ENCODE peak calls at places on chromosome X, in ten cellular contexts. Q, W, X, U, N, V, F, P, B and R are unnamed samples.

GRCh38 chrX:47877327-47877726 is 40.6 kb downstream of the ZNF81 start:
- DNase-seq in Q (no peak), W (no peak), X (no peak), U (no peak), N (no peak), V (no peak), F (no peak), P (no peak), B (no peak), R (no peak)

GRCh38 chrX:131812847-131813825 is 210.0 kb upstream of the STK26 start:
- DNase-seq in Q (peak), W (peak), X (no peak), U (peak), N (peak), V (peak), F (no peak), P (no peak), B (no peak), R (no peak)

GRCh38 chrX:7709845-7710244 is 133.1 kb upstream of the VCX start:
- DNase-seq in Q (peak), W (peak), X (no peak), U (no peak), N (no peak), V (no peak), F (no peak), P (no peak), B (no peak), R (no peak)

GRCh38 chrX:49002091-49002935 is at the start of gene GRIPAP1:
- DNase-seq in Q (peak), W (peak), X (peak), U (peak), N (peak), V (peak), F (peak), P (peak), B (peak), R (peak)

GRCh38 chrX:123854329-123854728 is 5.5 kb upstream of the XIAP start:
- DNase-seq in Q (no peak), W (no peak), X (no peak), U (peak), N (no peak), V (peak), F (no peak), P (no peak), B (no peak), R (no peak)

GRCh38 chrX:111181883-111182400 is 86.0 kb downstream of the PAK3 start:
- DNase-seq in Q (no peak), W (no peak), X (no peak), U (no peak), N (no peak), V (no peak), F (peak), P (no peak), B (no peak), R (no peak)

GRCh38 chrX:155334486-155335316 is at the start of gene CLIC2:
- DNase-seq in Q (peak), W (peak), X (no peak), U (peak), N (peak), V (peak), F (no peak), P (no peak), B (no peak), R (no peak)

GRCh38 chrX:154526901-154527675 is 11.1 kb upstream of the FAM3A start:
- DNase-seq in Q (peak), W (peak), X (peak), U (peak), N (peak), V (peak), F (peak), P (no peak), B (peak), R (peak)

GRCh38 chrX:11371106-11371505 is 77.9 kb downstream of the AMELX start:
- DNase-seq in Q (no peak), W (no peak), X (no peak), U (no peak), N (no peak), V (no peak), F (no peak), P (no peak), B (no peak), R (no peak)

GRCh38 chrX:24494544-24495113 is 29.5 kb downstream of the PDK3 start:
- DNase-seq in Q (no peak), W (peak), X (peak), U (peak), N (peak), V (peak), F (peak), P (no peak), B (no peak), R (peak)

GRCh38 chrX:52852110-52852872 is 15.6 kb downstream of the XAGE3 start:
- DNase-seq in Q (no peak), W (no peak), X (no peak), U (peak), N (no peak), V (peak), F (no peak), P (no peak), B (no peak), R (no peak)

GRCh38 chrX:67546496-67547423 is 2.9 kb downstream of the AR start:
- DNase-seq in Q (no peak), W (no peak), X (no peak), U (no peak), N (no peak), V (no peak), F (peak), P (no peak), B (no peak), R (no peak)

GRCh38 chrX:106692425-106693075 is 34.0 kb upstream of the RNF128 start:
- DNase-seq in Q (no peak), W (no peak), X (no peak), U (no peak), N (peak), V (no peak), F (no peak), P (no peak), B (no peak), R (no peak)

GRCh38 chrX:110987292-110987691 is 108.7 kb upstream of the PAK3 start:
- DNase-seq in Q (no peak), W (no peak), X (no peak), U (no peak), N (no peak), V (no peak), F (no peak), P (no peak), B (no peak), R (no peak)

GRCh38 chrX:54999717-55000598 is at the start of gene APEX2:
- DNase-seq in Q (peak), W (peak), X (peak), U (peak), N (peak), V (peak), F (peak), P (peak), B (peak), R (peak)

GRCh38 chrX:96770315-96770714 is 85.7 kb downstream of the DIAPH2 start:
- DNase-seq in Q (no peak), W (no peak), X (no peak), U (peak), N (no peak), V (no peak), F (peak), P (no peak), B (no peak), R (no peak)

GRCh38 chrX:38754102-38754790 is 47.0 kb upstream of the MID1IP1 start:
- DNase-seq in Q (no peak), W (peak), X (peak), U (peak), N (peak), V (peak), F (peak), P (peak), B (peak), R (no peak)
- TF ChIP-seq CTCF in Q (peak), W (peak), X (no peak), U (peak), N (peak), V (peak), F (peak), P (peak), B (peak), R (peak)

GRCh38 chrX:57651169-57651919 is 28.7 kb downstream of the NLRP2B start:
- DNase-seq in Q (no peak), W (no peak), X (no peak), U (no peak), N (no peak), V (no peak), F (peak), P (no peak), B (no peak), R (no peak)

GRCh38 chrX:57641338-57641737 is 38.7 kb downstream of the NLRP2B start:
- DNase-seq in Q (no peak), W (no peak), X (no peak), U (no peak), N (no peak), V (no peak), F (no peak), P (no peak), B (no peak), R (no peak)

GRCh38 chrX:57643698-57644097 is 36.4 kb downstream of the NLRP2B start:
- DNase-seq in Q (no peak), W (no peak), X (no peak), U (no peak), N (no peak), V (no peak), F (no peak), P (no peak), B (no peak), R (no peak)

GRCh38 chrX:57652705-57653104 is 27.4 kb downstream of the NLRP2B start:
- DNase-seq in Q (no peak), W (no peak), X (no peak), U (no peak), N (no peak), V (no peak), F (no peak), P (no peak), B (no peak), R (no peak)

GRCh38 chrX:57647020-57647419 is 33.0 kb downstream of the NLRP2B start:
- DNase-seq in Q (no peak), W (no peak), X (no peak), U (no peak), N (no peak), V (no peak), F (no peak), P (no peak), B (no peak), R (no peak)
- H3K4me3 ChIP-seq in Q (no peak), W (no peak), X (no peak), U (no peak), N (no peak), V (no peak), F (no peak), P (no peak), B (no peak), R (no peak)

GRCh38 chrX:3244955-3245354 is 101.5 kb downstream of the MXRA5 start:
- DNase-seq in Q (no peak), W (no peak), X (no peak), U (peak), N (no peak), V (no peak), F (no peak), P (no peak), B (no peak), R (no peak)
- TF ChIP-seq CTCF in Q (no peak), W (peak), X (no peak), U (peak), N (no peak), V (peak), F (no peak), P (no peak), B (peak), R (peak)

DNA sequence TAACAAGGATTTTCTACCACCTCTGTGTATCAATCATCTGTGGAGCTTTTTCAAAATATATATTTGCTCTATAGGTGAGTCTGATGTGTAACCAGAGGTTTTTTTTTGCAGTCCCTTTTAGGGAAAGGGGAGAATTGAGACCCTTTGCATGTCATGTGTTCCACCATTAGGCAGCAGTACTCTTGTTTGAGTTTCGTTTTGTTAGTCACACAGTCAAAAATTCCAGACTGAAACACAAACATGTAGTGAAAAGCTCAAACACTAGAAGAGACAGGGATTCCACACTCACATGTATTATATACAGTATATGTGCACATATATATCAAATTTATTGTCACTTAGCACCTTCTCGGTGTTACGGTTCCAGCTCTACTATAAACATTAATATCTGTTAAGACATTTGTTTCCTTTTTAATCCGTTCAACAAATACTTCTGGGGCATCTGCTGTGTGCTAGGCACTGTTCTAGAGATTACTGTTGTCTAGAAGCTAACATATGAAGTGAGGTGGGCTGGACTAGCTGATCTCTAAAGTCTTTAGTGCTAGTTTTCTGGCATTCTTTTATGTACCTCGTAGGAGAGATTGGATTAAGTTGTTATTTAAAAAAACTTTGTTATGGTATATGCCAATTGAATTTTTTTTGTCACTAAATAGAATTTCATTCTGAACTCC is 5.5 kb downstream of the USP9X start:
- DNase-seq in Q (no peak), W (no peak), X (no peak), U (no peak), N (no peak), V (peak), F (no peak), P (no peak), B (no peak), R (no peak)
- H3K4me3 ChIP-seq in Q (peak), W (no peak), X (no peak), U (no peak), N (no peak), V (no peak), F (peak), P (no peak), B (no peak), R (no peak)

GRCh38 chrX:39772057-39772832 is 325.5 kb downstream of the BCOR start:
- DNase-seq in Q (no peak), W (no peak), X (no peak), U (no peak), N (no peak), V (peak), F (no peak), P (peak), B (no peak), R (no peak)

GRCh38 chrX:39773923-39774803 is 323.6 kb downstream of the BCOR start:
- DNase-seq in Q (no peak), W (no peak), X (no peak), U (no peak), N (no peak), V (no peak), F (no peak), P (no peak), B (no peak), R (no peak)

GRCh38 chrX:39771089-39771488 is 326.7 kb downstream of the BCOR start:
- DNase-seq in Q (no peak), W (no peak), X (no peak), U (no peak), N (no peak), V (no peak), F (no peak), P (no peak), B (no peak), R (no peak)

GRCh38 chrX:39774804-39775112 is 323.0 kb downstream of the BCOR start:
- DNase-seq in Q (no peak), W (no peak), X (no peak), U (no peak), N (no peak), V (no peak), F (no peak), P (no peak), B (no peak), R (no peak)

GRCh38 chrX:39773150-39773549 is 324.6 kb downstream of the BCOR start:
- DNase-seq in Q (no peak), W (no peak), X (no peak), U (no peak), N (no peak), V (no peak), F (no peak), P (no peak), B (no peak), R (no peak)
- TF ChIP-seq CTCF in Q (no peak), W (no peak), X (no peak), U (no peak), N (no peak), V (no peak), F (no peak), P (no peak), B (no peak), R (no peak)

GRCh38 chrX:13716905-13717304 is 17.5 kb downstream of the TRAPPC2 start:
- DNase-seq in Q (no peak), W (no peak), X (no peak), U (no peak), N (no peak), V (no peak), F (no peak), P (no peak), B (no peak), R (no peak)
- H3K4me3 ChIP-seq in Q (no peak), W (no peak), X (no peak), U (no peak), N (no peak), V (no peak), F (no peak), P (no peak), B (no peak), R (no peak)

GRCh38 chrX:3939967-3940610 is 226.6 kb upstream of the PRKX start:
- DNase-seq in Q (no peak), W (no peak), X (no peak), U (peak), N (no peak), V (peak), F (peak), P (no peak), B (peak), R (no peak)
- TF ChIP-seq CTCF in Q (no peak), W (peak), X (no peak), U (peak), N (peak), V (peak), F (peak), P (no peak), B (peak), R (peak)

DNA sequence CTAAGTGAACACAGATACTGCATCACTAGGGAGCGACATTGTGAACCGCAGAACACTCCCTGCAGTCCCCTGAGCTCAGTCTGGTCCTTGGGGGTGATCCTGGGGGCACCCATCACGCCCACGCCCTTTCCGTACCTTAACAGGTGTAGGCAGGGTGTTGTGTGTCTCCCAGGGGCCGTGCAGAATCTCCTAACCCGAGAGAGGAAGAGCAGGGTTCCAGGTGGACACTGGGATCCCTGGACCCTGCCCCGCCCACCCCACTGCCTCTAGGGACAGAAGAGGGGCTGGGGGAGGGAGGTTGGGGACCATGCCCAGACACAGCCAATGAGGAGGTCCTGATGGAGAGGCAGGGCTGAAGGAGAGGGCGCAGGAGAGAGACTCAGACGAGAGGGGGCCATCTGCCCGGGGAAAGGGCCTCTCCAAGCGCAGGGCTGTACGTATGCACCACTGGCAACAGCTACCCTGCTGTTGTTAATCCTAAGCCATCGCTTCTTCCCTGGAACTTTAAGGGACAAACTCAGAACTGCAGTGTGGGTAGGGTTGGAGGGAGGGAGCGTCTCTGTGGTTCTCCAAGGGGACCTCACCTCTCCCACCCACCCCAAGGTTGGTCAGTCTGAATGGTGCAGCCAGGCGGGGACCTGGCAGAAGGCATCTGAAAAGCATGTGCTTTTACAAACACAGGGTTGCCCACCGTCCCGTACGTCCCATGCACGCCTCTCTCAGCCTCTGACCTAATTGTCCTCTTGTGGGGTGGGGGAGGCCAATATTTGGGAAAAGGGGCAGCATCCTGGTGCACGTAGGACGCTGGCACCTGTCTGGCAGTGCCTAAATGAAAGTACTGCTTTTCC is 2.4 kb downstream of the P2RY8 start:
- DNase-seq in Q (no peak), W (no peak), X (no peak), U (no peak), N (no peak), V (no peak), F (peak), P (no peak), B (no peak), R (no peak)
- H3K4me3 ChIP-seq in Q (peak), W (no peak), X (no peak), U (no peak), N (peak), V (no peak), F (no peak), P (peak), B (no peak), R (no peak)

GRCh38 chrX:19372170-19373033 is 28.7 kb downstream of the PDHA1 start:
- DNase-seq in Q (peak), W (peak), X (peak), U (peak), N (peak), V (peak), F (peak), P (no peak), B (peak), R (peak)
- TF ChIP-seq CTCF in Q (peak), W (peak), X (no peak), U (peak), N (peak), V (peak), F (peak), P (peak), B (peak), R (peak)